ENCODE peak calls at places on chromosomes 2 and 18, in five cellular contexts. Z, E, L, C and V are unnamed samples.

GRCh38 chr2:174951746-174952145 is 53.4 kb downstream of the CHN1 start:
- DNase-seq in Z (no peak), E (peak; percentile 64), L (no peak), C (no peak), V (peak; percentile 62)

GRCh38 chr2:112311932-112312331 is 36.5 kb downstream of the ZC3H6 start:
- DNase-seq in Z (no peak), E (no peak), L (no peak), C (no peak), V (no peak)

GRCh38 chr2:174051741-174052638 is 86.8 kb upstream of the SP3 start:
- DNase-seq in Z (no peak), E (peak; percentile 60), L (no peak), C (peak; percentile 57), V (peak; percentile 73)

GRCh38 chr18:2963048-2963447 is 49.9 kb downstream of the LPIN2 start:
- DNase-seq in Z (no peak), E (no peak), L (no peak), C (no peak), V (no peak)

GRCh38 chr18:47050468-47050867 is 15.0 kb upstream of the ELOA2 start:
- DNase-seq in Z (no peak), E (peak; percentile 75), L (no peak), C (no peak), V (peak; percentile 43)

GRCh38 chr18:49303376-49303775 is 157.1 kb downstream of the DYM start:
- DNase-seq in Z (no peak), E (no peak), L (no peak), C (no peak), V (no peak)

GRCh38 chr2:51158236-51158635 is 126.3 kb upstream of the NRXN1 start:
- DNase-seq in Z (no peak), E (no peak), L (no peak), C (no peak), V (no peak)

GRCh38 chr18:9914334-9914583 is 443 bp downstream of the VAPA start:
- DNase-seq in Z (no peak), E (no peak), L (no peak), C (no peak), V (no peak)

GRCh38 chr2:19607931-19608762 is 249.7 kb upstream of the OSR1 start:
- DNase-seq in Z (no peak), E (peak; percentile 86), L (no peak), C (no peak), V (peak; percentile 94)

GRCh38 chr2:117714761-117715160 is 99.7 kb upstream of the DDX18 start:
- DNase-seq in Z (no peak), E (no peak), L (no peak), C (no peak), V (no peak)

GRCh38 chr18:69787825-69788547 is 159.7 kb downstream of the CD226 start:
- DNase-seq in Z (no peak), E (peak; percentile 68), L (peak; percentile 25), C (no peak), V (peak; percentile 65)

GRCh38 chr2:191907545-191907944 is 60.7 kb upstream of the CAVIN2 start:
- DNase-seq in Z (no peak), E (no peak), L (no peak), C (no peak), V (no peak)

GRCh38 chr2:24613154-24613814 is 122.2 kb downstream of the NCOA1 start:
- DNase-seq in Z (no peak), E (peak; percentile 86), L (no peak), C (no peak), V (peak; percentile 68)

GRCh38 chr2:74281576-74281975 is 61.6 kb downstream of the SLC4A5 start:
- DNase-seq in Z (no peak), E (no peak), L (no peak), C (no peak), V (no peak)

GRCh38 chr2:288002-288742 is at the start of gene ALKAL2:
- DNase-seq in Z (no peak), E (no peak), L (no peak), C (peak; percentile 39), V (peak; percentile 43)

GRCh38 chr2:188345020-188345419 is 53.3 kb downstream of the GULP1 start:
- DNase-seq in Z (no peak), E (no peak), L (no peak), C (no peak), V (no peak)

GRCh38 chr2:146161256-146161882 is 1641.5 kb upstream of the ZEB2 start:
- DNase-seq in Z (no peak), E (no peak), L (no peak), C (no peak), V (no peak)

GRCh38 chr18:53422896-53423295 is 801.6 kb downstream of the MBD2 start:
- DNase-seq in Z (no peak), E (no peak), L (no peak), C (no peak), V (no peak)

GRCh38 chr2:23285076-23285795 is 99.7 kb upstream of the KLHL29 start:
- DNase-seq in Z (no peak), E (no peak), L (no peak), C (no peak), V (no peak)

GRCh38 chr18:23619388-23619873 is 33.1 kb upstream of the NPC1 start:
- DNase-seq in Z (no peak), E (peak; percentile 13), L (no peak), C (peak; percentile 31), V (no peak)

GRCh38 chr2:179686718-179687342 is 174.6 kb downstream of the ZNF385B start:
- DNase-seq in Z (no peak), E (peak; percentile 63), L (no peak), C (no peak), V (peak; percentile 8)

DNA sequence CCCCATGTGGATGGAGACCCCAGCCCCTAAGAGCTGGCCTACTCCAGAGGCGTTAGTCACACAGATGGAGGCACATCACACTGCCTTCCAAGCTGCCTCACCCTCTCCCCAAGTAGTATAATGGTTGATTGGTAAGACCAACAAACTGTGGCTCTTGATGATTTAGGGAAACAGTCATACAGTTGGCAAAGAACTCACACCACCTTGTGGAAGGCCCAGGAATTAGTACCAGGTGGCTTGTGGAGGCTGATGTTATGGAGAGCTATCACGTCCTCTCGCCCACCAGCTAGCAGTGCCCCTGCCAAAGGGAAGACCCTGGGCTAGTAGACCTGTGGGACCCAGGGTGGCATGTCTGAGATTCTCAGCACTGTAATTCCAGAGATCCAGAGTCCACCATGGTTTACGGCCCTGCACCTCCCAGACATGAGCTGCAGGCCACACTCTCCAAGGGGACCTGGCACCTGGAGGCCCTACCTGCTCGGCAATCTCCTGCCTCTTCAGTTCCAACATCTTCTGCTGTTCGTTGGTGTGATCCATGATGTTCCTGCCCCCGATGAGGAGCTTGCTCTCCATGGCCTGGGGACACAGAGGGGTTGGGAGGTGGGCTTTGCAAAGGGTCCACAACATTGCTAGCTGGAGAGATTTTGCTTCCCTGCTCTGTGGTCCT is 26.3 kb downstream of the KIF3C start:
- DNase-seq in Z (no peak), E (no peak), L (no peak), C (no peak), V (no peak)
- TF ChIP-seq CTCF in Z (no peak), E (no peak), L (peak; percentile 13), C (no peak), V (peak; percentile 16)

GRCh38 chr2:127569274-127570065 is 34.0 kb downstream of the MYO7B start:
- DNase-seq in Z (no peak), E (peak; percentile 92), L (no peak), C (no peak), V (peak; percentile 83)
- H3K4me3 ChIP-seq in Z (no peak overlapping the region), E (no peak overlapping the region), L (no peak overlapping the region), C (no peak overlapping the region), V (no peak overlapping the region)

GRCh38 chr2:215386566-215386965 is 49.3 kb downstream of the FN1 start:
- DNase-seq in Z (no peak), E (no peak), L (no peak), C (no peak), V (no peak)

GRCh38 chr2:215382480-215382879 is 53.4 kb downstream of the FN1 start:
- DNase-seq in Z (no peak), E (no peak), L (no peak), C (no peak), V (no peak)

GRCh38 chr2:215382011-215382410 is 53.9 kb downstream of the FN1 start:
- DNase-seq in Z (no peak), E (no peak), L (no peak), C (no peak), V (no peak)

GRCh38 chr2:215384710-215385109 is 51.2 kb downstream of the FN1 start:
- DNase-seq in Z (no peak), E (no peak), L (no peak), C (no peak), V (no peak)

GRCh38 chr2:215383652-215384279 is 52.1 kb downstream of the FN1 start:
- DNase-seq in Z (no peak), E (no peak), L (no peak), C (no peak), V (no peak)
- TF ChIP-seq CTCF in Z (no peak), E (no peak), L (no peak), C (no peak), V (no peak)

GRCh38 chr2:16664052-16664731 is 1.4 kb downstream of the CYRIA start:
- DNase-seq in Z (no peak), E (peak; percentile 85), L (no peak), C (no peak), V (no peak)
- H3K4me3 ChIP-seq in Z (no peak overlapping the region), E (peak overlapping the region; percentile 65), L (no peak overlapping the region), C (peak overlapping the region; percentile 62), V (no peak overlapping the region)

GRCh38 chr2:27377618-27378095 is 2.9 kb downstream of the ZNF513 start:
- DNase-seq in Z (no peak), E (no peak), L (no peak), C (no peak), V (no peak)

GRCh38 chr2:27379383-27379839 is 1.1 kb downstream of the ZNF513 start:
- DNase-seq in Z (no peak), E (no peak), L (no peak), C (no peak), V (no peak)

GRCh38 chr2:27378809-27379290 is 1.7 kb downstream of the ZNF513 start:
- DNase-seq in Z (no peak), E (no peak), L (no peak), C (no peak), V (no peak)

GRCh38 chr2:27376866-27377617 is 3.5 kb downstream of the ZNF513 start:
- DNase-seq in Z (no peak), E (no peak), L (no peak), C (no peak), V (no peak)

DNA sequence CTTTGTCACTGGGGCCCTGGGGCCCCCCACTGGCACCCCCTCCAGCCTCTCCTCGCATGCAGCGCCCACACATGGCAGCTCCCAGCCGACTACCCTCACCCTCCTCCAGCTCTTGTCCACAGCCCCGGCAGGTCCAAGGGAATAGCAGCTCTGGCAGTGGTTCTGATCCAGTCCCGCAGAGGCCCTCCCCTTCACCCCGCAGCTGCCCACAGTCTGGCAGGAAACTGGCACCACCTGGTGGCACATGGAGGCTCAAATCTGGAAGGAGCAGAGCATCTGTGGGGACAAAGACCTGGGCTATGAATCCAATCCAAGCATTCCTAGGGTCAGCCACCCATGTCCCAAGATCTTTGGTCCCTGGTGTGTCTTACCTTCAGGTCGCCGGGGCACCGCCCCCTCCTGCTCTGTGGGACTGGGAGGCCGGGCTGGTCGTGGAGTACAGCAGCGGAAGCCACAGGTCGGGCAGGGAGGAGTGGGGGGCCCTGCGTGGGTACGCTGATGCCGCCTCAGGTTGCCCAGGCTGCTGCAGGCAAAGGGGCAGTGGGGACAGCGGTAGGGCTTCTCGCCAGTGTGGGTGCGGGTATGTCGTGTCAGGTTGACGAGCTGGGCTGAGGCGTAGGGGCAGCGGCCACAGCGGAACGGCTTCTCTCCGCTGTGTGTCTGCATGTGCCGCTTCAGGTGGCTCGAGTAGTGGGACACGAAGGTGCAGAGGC is 2.3 kb downstream of the ZNF513 start:
- DNase-seq in Z (no peak), E (no peak), L (no peak), C (no peak), V (peak; percentile 61)
- TF ChIP-seq CTCF in Z (no peak), E (no peak), L (peak; percentile 34), C (no peak), V (no peak)

GRCh38 chr2:155109527-155109926 is 411.0 kb downstream of the KCNJ3 start:
- DNase-seq in Z (no peak), E (no peak), L (no peak), C (no peak), V (no peak)
- H3K4me3 ChIP-seq in Z (no peak overlapping the region), E (no peak overlapping the region), L (no peak overlapping the region), C (no peak overlapping the region), V (no peak overlapping the region)